ENCODE peak calls at places on chromosomes 2 and 18, in six cellular contexts. D, J, F, Z, Q and L are unnamed samples.

GRCh38 chr2:65465124-65465523 is 32.7 kb upstream of the SPRED2 start:
- DNase-seq in D (no peak), Q (no peak), F (no peak), J (no peak), Z (no peak), L (no peak)

GRCh38 chr2:199583676-199584075 is 125.9 kb upstream of the SATB2 start:
- DNase-seq in F (no peak), D (no peak), Z (no peak), Q (no peak), J (no peak), L (no peak)

GRCh38 chr2:65579506-65580235 is 147.3 kb upstream of the SPRED2 start:
- DNase-seq in D (no peak), Q (no peak), Z (no peak), J (no peak), F (no peak), L (no peak)

GRCh38 chr2:209425082-209426071 is 1.5 kb downstream of the MAP2 start:
- DNase-seq in D (peak; percentile 63), J (peak; percentile 81), Q (no peak), Z (peak; percentile 41), F (no peak), L (peak; percentile 64)

GRCh38 chr18:59837586-59837985 is 62.2 kb upstream of the PMAIP1 start:
- DNase-seq in Q (no peak), Z (peak; percentile 67), J (peak; percentile 77), F (peak; percentile 18), D (peak; percentile 77), L (peak; percentile 58)

GRCh38 chr2:239822146-239822945 is 202.8 kb downstream of the NDUFA10 start:
- DNase-seq in Q (no peak), D (no peak), F (no peak), J (no peak), Z (no peak), L (no peak)

GRCh38 chr2:24912523-24912922 is 7.5 kb downstream of the ADCY3 start:
- DNase-seq in J (no peak), Z (peak; percentile 72), D (no peak), Q (no peak), F (no peak), L (no peak)

GRCh38 chr2:202432776-202433175 is 56.6 kb downstream of the BMPR2 start:
- DNase-seq in F (no peak), D (no peak), Q (no peak), J (no peak), Z (no peak), L (no peak)

GRCh38 chr2:196597531-196597930 is 42.0 kb upstream of the CCDC150 start:
- DNase-seq in J (peak; percentile 49), Z (peak; percentile 20), F (no peak), Q (no peak), D (no peak), L (peak; percentile 43)

GRCh38 chr18:7728297-7728696 is 161.2 kb downstream of the PTPRM start:
- DNase-seq in F (no peak), Q (no peak), Z (no peak), J (no peak), D (no peak), L (no peak)

GRCh38 chr2:46845542-46846453 is 69.8 kb downstream of the MCFD2 start:
- DNase-seq in Z (no peak), D (no peak), J (no peak), Q (no peak), F (no peak), L (peak; percentile 40)

GRCh38 chr2:51151490-51152140 is 119.7 kb upstream of the NRXN1 start:
- DNase-seq in Q (no peak), Z (no peak), F (no peak), D (no peak), J (no peak), L (no peak)

GRCh38 chr2:209426432-209426831 is 2.6 kb downstream of the MAP2 start:
- DNase-seq in Q (no peak), J (peak; percentile 47), Z (no peak), D (no peak), F (no peak), L (peak; percentile 17)